ENCODE peak calls at places on chromosomes 11 and 22, in four cellular contexts. O is right atrium auricular region, Y is osteoblast, D is HepG2. V is an unnamed sample.

GRCh38 chr11:19307498-19307897 is 66.8 kb upstream of the E2F8 start:
- DNase-seq in O (no peak), Y (no peak), D (no peak), V (peak; percentile 43)

GRCh38 chr11:93219440-93219839 is 21.6 kb upstream of the SLC36A4 start:
- DNase-seq in O (no peak), Y (no peak), D (no peak), V (no peak)

GRCh38 chr11:45142241-45142885 is 4.1 kb upstream of the PRDM11 start:
- DNase-seq in O (no peak), Y (peak; percentile 96), D (no peak), V (no peak)

GRCh38 chr11:106133529-106133928 is 56.1 kb downstream of the AASDHPPT start:
- DNase-seq in O (no peak), Y (no peak), D (no peak), V (no peak)

GRCh38 chr22:18994780-18995711 is 59.0 kb upstream of the PRODH start:
- DNase-seq in O (no peak), Y (no peak), D (peak; percentile 89), V (no peak)

GRCh38 chr11:73907191-73907590 is 30.4 kb downstream of the PAAF1 start:
- DNase-seq in O (no peak), Y (peak; percentile 87), D (peak; percentile 6), V (peak; percentile 49)

GRCh38 chr11:61888043-61888442 is 3.3 kb downstream of the FADS3 start:
- DNase-seq in O (peak; percentile 94), Y (peak; percentile 98), D (no peak), V (no peak)

GRCh38 chr11:2927851-2928604 is 1.2 kb downstream of the PHLDA2 start:
- DNase-seq in O (no peak), Y (peak; percentile 97), D (no peak), V (peak; percentile 82)

GRCh38 chr11:17163742-17164141 is 44.0 kb downstream of the PIK3C2A start:
- DNase-seq in O (no peak), Y (no peak), D (no peak), V (no peak)

GRCh38 chr11:50186146-50186545 is 153.5 kb downstream of the OR4C45 start:
- DNase-seq in O (no peak), Y (no peak), D (no peak), V (no peak)

DNA sequence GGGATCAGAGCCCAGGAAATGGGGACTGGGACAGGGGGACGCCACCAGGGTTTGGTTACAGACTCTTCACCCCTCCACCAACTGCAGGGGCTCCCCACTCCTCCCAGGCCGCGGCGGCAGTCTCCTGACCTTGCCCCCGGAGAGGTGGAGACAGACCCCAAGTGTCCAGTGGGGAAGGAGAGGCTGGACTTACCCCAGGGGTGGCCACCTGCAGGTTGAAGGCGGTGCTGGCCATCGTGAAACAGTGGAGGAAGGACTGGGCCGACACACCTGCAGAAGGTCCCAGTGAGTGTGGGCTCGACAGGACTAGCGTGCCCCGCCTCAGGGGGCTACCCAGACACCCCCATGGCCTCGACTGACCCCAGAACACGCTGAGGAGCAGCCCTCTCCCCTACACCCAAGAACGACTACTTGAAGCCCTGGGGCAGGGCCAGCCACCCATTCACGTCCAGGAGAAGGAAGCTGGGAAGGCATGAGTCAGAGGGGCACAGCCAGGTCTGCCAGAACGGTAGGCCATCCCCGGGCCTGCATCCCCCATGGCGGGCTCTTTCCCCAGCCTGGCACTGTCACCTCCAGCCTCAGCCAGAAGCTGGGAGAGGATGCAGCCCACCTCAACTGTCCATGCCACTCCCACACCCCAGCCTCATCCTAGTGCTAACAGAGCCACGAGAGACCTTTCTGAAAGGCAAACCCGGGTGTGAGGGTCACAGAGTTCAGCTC is 2.3 kb downstream of the GATD1 start:
- DNase-seq in O (no peak), Y (peak; percentile 97), D (no peak), V (no peak)
- H3K4me3 ChIP-seq in O (no peak overlapping the region), Y (peak overlapping the region; percentile 88), D (no peak overlapping the region), V (no peak overlapping the region)

GRCh38 chr11:65135633-65136145 is 1.4 kb upstream of the SYVN1 start:
- DNase-seq in O (no peak), Y (no peak), D (no peak), V (no peak)
- H3K4me3 ChIP-seq in O (peak overlapping the region; percentile 100), Y (peak overlapping the region; percentile 96), D (peak overlapping the region; percentile 57), V (peak overlapping the region; percentile 40)

GRCh38 chr11:66072518-66072917 is 2.4 kb downstream of the PACS1 start:
- DNase-seq in O (peak; percentile 43), Y (no peak), D (no peak), V (no peak)

GRCh38 chr11:66075273-66075672 is 5.2 kb downstream of the PACS1 start:
- DNase-seq in O (no peak), Y (no peak), D (no peak), V (no peak)

GRCh38 chr11:66073669-66074068 is 3.6 kb downstream of the PACS1 start:
- DNase-seq in O (peak; percentile 18), Y (no peak), D (no peak), V (no peak)

GRCh38 chr11:66080055-66080817 is 10.2 kb downstream of the PACS1 start:
- DNase-seq in O (peak; percentile 86), Y (peak; percentile 91), D (peak; percentile 34), V (no peak)

DNA sequence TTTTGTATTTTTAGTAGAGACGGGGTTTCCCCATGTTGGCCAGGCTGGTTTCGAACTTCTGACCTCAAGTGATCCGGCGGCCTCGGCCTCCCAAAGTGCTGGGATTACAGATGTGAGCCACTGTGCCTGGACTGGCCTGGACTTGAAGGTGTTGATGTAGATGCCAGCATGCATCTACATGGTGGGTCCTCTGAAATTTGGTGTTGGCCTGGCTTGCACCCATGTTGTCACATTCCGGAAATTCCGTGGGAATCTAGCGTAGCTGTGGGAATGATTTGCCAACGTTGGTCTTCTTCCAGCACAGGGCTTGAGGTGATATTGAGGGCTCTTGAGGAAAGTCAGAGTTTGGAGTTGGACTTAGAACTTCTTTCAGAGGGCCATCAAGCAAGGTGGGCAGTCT is 6.5 kb downstream of the PACS1 start:
- DNase-seq in O (peak; percentile 49), Y (peak; percentile 47), D (no peak), V (no peak)
- H3K4me3 ChIP-seq in O (no peak overlapping the region), Y (no peak overlapping the region), D (no peak overlapping the region), V (no peak overlapping the region)

GRCh38 chr22:33896801-33897620 is 23.3 kb downstream of the LARGE1 start:
- DNase-seq in O (no peak), Y (no peak), D (no peak), V (peak; percentile 51)
- H3K4me3 ChIP-seq in O (no peak overlapping the region), Y (no peak overlapping the region), D (no peak overlapping the region), V (no peak overlapping the region)

GRCh38 chr11:128465946-128466688 is 121.2 kb downstream of the ETS1 start:
- DNase-seq in O (no peak), Y (peak; percentile 45), D (no peak), V (no peak)
- H3K4me3 ChIP-seq in O (no peak overlapping the region), Y (no peak overlapping the region), D (no peak overlapping the region), V (no peak overlapping the region)

GRCh38 chr22:25754527-25755202 is 12.7 kb downstream of the MYO18B start:
- DNase-seq in O (peak; percentile 89), Y (peak; percentile 98), D (no peak), V (no peak)
- H3K4me3 ChIP-seq in O (peak overlapping the region; percentile 43), Y (peak overlapping the region; percentile 18), D (no peak overlapping the region), V (no peak overlapping the region)

GRCh38 chr11:63766501-63767270 is 1.9 kb downstream of the ZFTA start:
- DNase-seq in O (no peak), Y (peak; percentile 86), D (peak; percentile 47), V (peak; percentile 40)
- H3K4me3 ChIP-seq in O (peak overlapping the region; percentile 85), Y (peak overlapping the region; percentile 80), D (peak overlapping the region; percentile 98), V (no peak overlapping the region)

GRCh38 chr11:118530683-118531596 is at the start of gene TMEM25:
- DNase-seq in O (peak; percentile 60), Y (peak; percentile 96), D (peak; percentile 32), V (peak; percentile 98)

GRCh38 chr11:118530180-118530682 is 761 bp upstream of the TMEM25 start:
- DNase-seq in O (no peak), Y (peak; percentile 83), D (no peak), V (peak; percentile 91)

GRCh38 chr11:118532091-118532490 is 1.1 kb downstream of the TMEM25 start:
- DNase-seq in O (no peak), Y (peak; percentile 74), D (no peak), V (no peak)

GRCh38 chr11:118532852-118533768 is 2.1 kb downstream of the TMEM25 start:
- DNase-seq in O (no peak), Y (peak; percentile 76), D (no peak), V (no peak)

DNA sequence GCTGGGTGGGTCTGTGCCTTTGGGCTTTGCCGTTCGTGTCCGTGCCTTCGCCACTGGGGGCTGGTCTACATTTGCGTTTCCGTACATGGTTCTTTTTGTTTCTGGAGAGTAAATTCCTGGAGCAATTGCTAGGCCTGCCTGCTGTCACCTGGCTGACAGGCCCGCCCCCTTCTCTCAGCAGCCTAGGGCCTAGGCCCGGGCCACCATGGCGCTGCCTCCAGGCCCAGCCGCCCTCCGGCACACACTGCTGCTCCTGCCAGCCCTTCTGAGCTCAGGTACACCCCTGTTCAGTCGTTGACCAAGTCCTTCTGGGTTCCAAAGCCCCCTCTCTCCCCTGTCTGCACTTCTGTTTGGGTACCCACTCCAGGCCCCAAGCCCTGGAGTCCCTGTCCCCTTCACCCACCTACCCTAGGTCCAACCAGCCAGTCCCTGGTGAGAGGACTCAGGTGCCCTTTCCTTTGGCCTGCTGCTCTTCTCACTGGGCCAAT is 649 bp downstream of the TMEM25 start:
- DNase-seq in O (no peak), Y (no peak), D (peak; percentile 12), V (peak; percentile 79)
- H3K4me3 ChIP-seq in O (peak overlapping the region; percentile 67), Y (peak overlapping the region; percentile 83), D (peak overlapping the region; percentile 73), V (peak overlapping the region; percentile 89)

V was measured in H7.